ENCODE peak calls at places on chromosomes 13 and 19, in four cellular contexts. O, K, L and R are unnamed samples.

GRCh38 chr19:40822161-40822560 is 23.2 kb downstream of the EGLN2 start:
- DNase-seq in O (no peak), K (no peak), L (no peak), R (no peak)

GRCh38 chr19:29566496-29567054 is 39.5 kb upstream of the POP4 start:
- DNase-seq in O (no peak), K (no peak), L (peak; percentile 19), R (no peak)

GRCh38 chr13:67183151-67183550 is 47.0 kb downstream of the PCDH9 start:
- DNase-seq in O (no peak), K (no peak), L (no peak), R (no peak)

GRCh38 chr13:94548382-94549240 is 47.3 kb downstream of the TGDS start:
- DNase-seq in O (peak; percentile 55), K (peak; percentile 11), L (peak; percentile 66), R (no peak)

GRCh38 chr13:51148223-51148951 is 37.3 kb upstream of the C13orf42 start:
- DNase-seq in O (no peak), K (no peak), L (peak; percentile 38), R (no peak)

GRCh38 chr13:49279885-49280284 is 32.2 kb downstream of the CDADC1 start:
- DNase-seq in O (no peak), K (no peak), L (no peak), R (no peak)

GRCh38 chr19:15810335-15810734 is 5.1 kb downstream of the OR10H1 start:
- DNase-seq in O (no peak), K (no peak), L (no peak), R (no peak)

GRCh38 chr13:110758195-110758594 is 44.7 kb downstream of the ING1 start:
- DNase-seq in O (peak; percentile 55), K (no peak), L (no peak), R (no peak)

GRCh38 chr13:98308525-98308911 is 131.4 kb upstream of the RNF113B start:
- DNase-seq in O (no peak), K (no peak), L (no peak), R (no peak)

GRCh38 chr13:19959831-19960672 is 1.5 kb downstream of the ZMYM2 start:
- DNase-seq in O (peak; percentile 95), K (peak; percentile 80), L (peak; percentile 92), R (peak; percentile 89)

GRCh38 chr19:44685877-44686276 is 13.1 kb upstream of the CEACAM16 start:
- DNase-seq in O (peak; percentile 48), K (no peak), L (no peak), R (no peak)

GRCh38 chr19:7099597-7099921 is 30.1 kb downstream of the ZNF557 start:
- DNase-seq in O (no peak), K (no peak), L (no peak), R (no peak)

GRCh38 chr13:74102691-74103090 is 31.5 kb downstream of the KLF12 start:
- DNase-seq in O (no peak), K (no peak), L (no peak), R (no peak)

GRCh38 chr19:32537626-32538025 is 43.4 kb upstream of the PDCD5 start:
- DNase-seq in O (no peak), K (no peak), L (no peak), R (no peak)

GRCh38 chr13:64154514-64154913 is 2738.9 kb upstream of the PCDH20 start:
- DNase-seq in O (peak; percentile 67), K (no peak), L (no peak), R (no peak)

GRCh38 chr19:50414850-50415660 is 3.7 kb upstream of the SPIB start:
- DNase-seq in O (peak; percentile 74), K (peak; percentile 61), L (peak; percentile 73), R (peak; percentile 85)

GRCh38 chr13:36251528-36251927 is 37.2 kb upstream of the SOHLH2 start:
- DNase-seq in O (peak; percentile 52), K (no peak), L (no peak), R (no peak)

GRCh38 chr19:48913114-48913513 is 13.0 kb downstream of the NUCB1 start:
- DNase-seq in O (peak; percentile 7), K (no peak), L (no peak), R (no peak)

GRCh38 chr13:94795292-94795691 is 82.9 kb upstream of the SOX21 start:
- DNase-seq in O (no peak), K (no peak), L (no peak), R (no peak)

GRCh38 chr19:21430674-21431073 is 33.7 kb downstream of the ZNF493 start:
- DNase-seq in O (no peak), K (no peak), L (no peak), R (no peak)

GRCh38 chr13:90502762-90503161 is 844.7 kb upstream of the MIR17HG start:
- DNase-seq in O (no peak), K (no peak), L (no peak), R (no peak)

GRCh38 chr19:8569066-8569761 is 8.0 kb downstream of the MYO1F start:
- DNase-seq in O (peak; percentile 98), K (peak; percentile 40), L (peak; percentile 43), R (peak; percentile 94)

GRCh38 chr19:17075035-17075859 is at the start of the genes HAUS8 and MYO9B:
- DNase-seq in O (peak; percentile 100), K (peak; percentile 99), L (peak; percentile 100), R (peak; percentile 100)

GRCh38 chr19:20247016-20247683 is 80.1 kb downstream of the ZNF486 start:
- DNase-seq in O (peak; percentile 42), K (peak; percentile 23), L (peak; percentile 85), R (no peak)

GRCh38 chr13:20955496-20955895 is 53.0 kb upstream of the XPO4 start:
- DNase-seq in O (no peak), K (no peak), L (no peak), R (no peak)

GRCh38 chr19:29810504-29810871 is 1.3 kb upstream of the CCNE1 start:
- DNase-seq in O (peak; percentile 45), K (no peak), L (no peak), R (no peak)

GRCh38 chr19:47047931-47048399 is 459 bp downstream of the TMEM160 start:
- DNase-seq in O (peak; percentile 97), K (peak; percentile 54), L (peak; percentile 93), R (peak; percentile 88)

GRCh38 chr19:41563847-41564514 is 12.0 kb upstream of the CEACAM21 start:
- DNase-seq in O (no peak), K (peak; percentile 61), L (no peak), R (no peak)

GRCh38 chr19:47598407-47599349 is 10.3 kb upstream of the BICRA start:
- DNase-seq in O (peak; percentile 97), K (no peak), L (no peak), R (no peak)